ENCODE peak calls at places on chromosomes 16 and 17, in four cellular contexts. S, X, O and R are unnamed samples.

GRCh38 chr16:49492896-49493620 is 119.5 kb downstream of the C16orf78 start:
- DNase-seq in X (no peak), S (no peak), O (no peak), R (no peak)

GRCh38 chr17:44097110-44097810 is 26.2 kb downstream of the HDAC5 start:
- DNase-seq in S (peak), O (no peak), X (no peak), R (no peak)

GRCh38 chr16:59632266-59632855 is 898.2 kb upstream of the GOT2 start:
- DNase-seq in X (no peak), O (no peak), S (no peak), R (no peak)

GRCh38 chr17:79168486-79169055 is 93.9 kb downstream of the ENGASE start:
- DNase-seq in O (no peak), S (no peak), X (no peak), R (no peak)

GRCh38 chr17:37818689-37819088 is 73.8 kb upstream of the HNF1B start:
- DNase-seq in X (no peak), O (peak), S (peak), R (no peak)

GRCh38 chr16:73171380-73171779 is 123.5 kb upstream of the ZFHX3 start:
- DNase-seq in S (no peak), X (no peak), O (peak), R (no peak)

GRCh38 chr17:7478276-7479138 is 924 bp downstream of the ZBTB4 start:
- DNase-seq in S (peak), X (peak), O (peak), R (peak)

GRCh38 chr17:28398280-28398981 is 7.6 kb downstream of the SLC46A1 start:
- DNase-seq in O (no peak), X (no peak), S (no peak), R (no peak)

GRCh38 chr17:58083491-58084316 is 485 bp downstream of the DYNLL2 start:
- DNase-seq in O (peak), X (peak), S (peak), R (peak)

GRCh38 chr16:58366247-58367031 is 25.8 kb upstream of the GINS3 start:
- DNase-seq in S (no peak), O (no peak), X (no peak), R (no peak)

GRCh38 chr17:80129006-80129565 is 17.8 kb downstream of the EIF4A3 start:
- DNase-seq in O (no peak), S (no peak), X (no peak), R (no peak)

GRCh38 chr17:51385208-51385607 is 124.9 kb downstream of the UTP18 start:
- DNase-seq in O (no peak), S (no peak), X (no peak), R (no peak)

GRCh38 chr16:46848768-46849764 is 18.1 kb upstream of the C16orf87 start:
- DNase-seq in O (no peak), X (no peak), S (no peak), R (no peak)
- TF ChIP-seq POLR2AphosphoS5 in O (no peak), X (no peak), S (no peak), R (no peak)

DNA sequence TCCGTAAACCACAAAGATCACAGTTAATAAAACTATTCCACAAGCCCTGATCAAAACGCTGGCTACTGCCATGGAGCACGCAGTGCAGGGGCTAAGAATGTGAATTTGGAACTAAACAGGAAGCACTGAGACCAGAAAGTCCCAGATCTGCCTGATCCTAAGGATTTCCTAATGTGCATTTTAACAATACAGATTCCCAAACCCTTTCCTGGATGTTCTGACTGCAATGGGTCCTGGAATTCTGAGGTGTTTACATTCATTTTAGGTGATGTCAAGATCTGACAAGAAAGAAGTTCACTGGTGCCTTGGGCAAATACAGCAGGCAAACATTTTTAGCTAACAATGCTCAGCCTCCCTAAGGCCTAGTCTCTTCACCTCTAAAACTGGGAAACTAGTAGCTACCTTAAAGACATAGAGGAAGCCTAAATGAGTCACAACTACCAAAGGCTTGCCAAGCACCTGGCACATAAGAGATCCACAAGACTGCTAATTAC is 10.3 kb downstream of the NSMCE1 start:
- DNase-seq in X (no peak), O (no peak), S (no peak), R (no peak)
- TF ChIP-seq EP300 in X (no peak), O (peak), S (no peak), R (peak)

DNA sequence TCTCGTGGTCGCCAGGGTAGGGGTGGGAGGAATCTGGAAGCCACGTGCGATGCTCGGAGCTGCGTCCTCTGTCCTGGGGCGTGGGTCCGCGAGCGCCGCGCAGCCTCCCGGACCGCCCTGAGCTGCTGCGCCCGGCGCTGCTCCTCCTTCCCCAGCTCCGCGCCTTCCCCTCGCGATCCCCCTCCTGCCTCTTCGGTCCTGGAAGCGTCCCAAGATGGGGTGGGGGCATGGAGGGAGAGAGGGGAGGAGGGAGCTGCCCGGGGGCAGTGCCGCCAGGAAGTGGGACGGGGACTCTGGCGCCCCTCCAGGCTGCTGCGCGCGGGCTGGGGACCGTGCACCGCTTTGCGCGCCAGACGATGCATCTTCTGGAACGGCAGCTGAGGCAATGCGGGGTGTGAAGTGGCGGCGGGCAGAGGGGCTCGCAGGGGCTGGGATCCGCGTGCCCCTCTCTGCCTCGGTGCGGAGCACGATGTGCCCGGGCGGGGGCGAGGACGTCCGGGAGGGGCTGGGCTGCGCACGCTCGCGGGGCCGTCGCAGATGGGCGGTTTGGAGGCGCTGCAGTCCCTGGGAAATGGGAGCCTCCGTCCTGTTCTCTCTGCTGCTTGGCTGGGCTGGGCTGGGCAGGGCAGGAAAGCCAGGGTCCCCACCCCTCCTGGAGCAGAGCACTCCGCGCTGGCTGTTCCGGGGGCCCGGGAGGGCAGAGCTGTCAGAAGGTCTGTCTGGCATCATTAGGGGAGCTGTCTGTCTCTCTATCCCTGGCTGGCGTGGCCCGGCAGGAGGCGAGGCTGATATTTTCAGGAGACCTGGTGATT is 388.0 kb downstream of the SEC14L1 start:
- DNase-seq in O (no peak), X (peak), S (no peak), R (peak)
- TF ChIP-seq POLR2AphosphoS5 in O (no peak), X (no peak), S (no peak), R (no peak)

GRCh38 chr16:70437017-70437581 is 1.8 kb downstream of the ST3GAL2 start:
- DNase-seq in X (peak), S (no peak), O (no peak), R (no peak)
- TF ChIP-seq EP300 in X (no peak), S (no peak), O (no peak), R (no peak)

GRCh38 chr17:66675991-66676371 is 158.9 kb upstream of the CACNG5 start:
- DNase-seq in S (peak), O (no peak), X (no peak), R (peak)
- TF ChIP-seq POLR2AphosphoS5 in S (no peak), O (no peak), X (no peak), R (no peak)